ENCODE peak calls at places on chromosome 1, in eight cellular contexts. L is DMS153; T is activated T-cell treated with anti-CD3 and anti-CD28 coated beads for 4 hours; M is stimulated activated naive CD4-positive, alpha-beta T cell treated with Interleukin-2 at 50 U/mL for 16 hours; Z is activated CD8-positive, alpha-beta memory T cell treated with anti-CD3 and anti-CD28 coated beads, Interleukin-2, amount 10 ng/mL, durations not matched to agents 7 days and 5 days; D is Ammon's horn; B is activated CD4-positive, alpha-beta T cell treated with anti-CD3 and anti-CD28 coated beads, Interleukin-2, amount 50 U/mL, for 4 hours; I is nephron progenitor cell. H is an unnamed sample.

GRCh38 chr1:153946622-153947246 is at the start of gene DENND4B:
- DNase-seq in L (peak), T (peak), M (peak), Z (peak), D (peak), B (peak), I (peak), H (peak)

GRCh38 chr1:228408041-228408868 is 1.6 kb upstream of the TRIM11 start:
- DNase-seq in L (no peak), T (no peak), M (no peak), Z (no peak), D (no peak), B (no peak), I (no peak), H (no peak)

GRCh38 chr1:93608188-93609109 is 73.2 kb downstream of the BCAR3 start:
- DNase-seq in L (no peak), T (no peak), M (no peak), Z (no peak), D (no peak), B (no peak), I (no peak), H (peak)

GRCh38 chr1:235781807-235782206 is 84.9 kb downstream of the LYST start:
- DNase-seq in L (no peak), T (no peak), M (no peak), Z (no peak), D (no peak), B (no peak), I (no peak), H (no peak)

GRCh38 chr1:224510880-224511645 is 76.5 kb upstream of the WDR26 start:
- DNase-seq in L (peak), T (no peak), M (no peak), Z (no peak), D (no peak), B (no peak), I (no peak), H (peak)

GRCh38 chr1:175620380-175620779 is 123.0 kb downstream of the TNR start:
- DNase-seq in L (no peak), T (no peak), M (no peak), Z (no peak), D (peak), B (no peak), I (no peak), H (no peak)

GRCh38 chr1:230977781-230978490 is 725 bp downstream of the TTC13 start:
- DNase-seq in L (peak), T (peak), M (peak), Z (peak), D (peak), B (peak), I (no peak), H (peak)

GRCh38 chr1:16173447-16174260 is 17.8 kb upstream of the EPHA2 start:
- DNase-seq in L (no peak), T (no peak), M (no peak), Z (no peak), D (no peak), B (no peak), I (no peak), H (peak)

GRCh38 chr1:155174334-155175280 is 958 bp downstream of the TRIM46 start:
- DNase-seq in L (no peak), T (peak), M (peak), Z (peak), D (peak), B (peak), I (peak), H (peak)

GRCh38 chr1:157198619-157199420 is 60.6 kb upstream of the ETV3 start:
- DNase-seq in L (peak), T (no peak), M (no peak), Z (no peak), D (no peak), B (no peak), I (no peak), H (no peak)

GRCh38 chr1:116252785-116253184 is 120.3 kb upstream of the ATP1A1 start:
- DNase-seq in L (no peak), T (no peak), M (no peak), Z (no peak), D (no peak), B (no peak), I (no peak), H (no peak)

GRCh38 chr1:231862611-231863010 is 236.0 kb downstream of the DISC1 start:
- DNase-seq in L (no peak), T (no peak), M (no peak), Z (no peak), D (no peak), B (no peak), I (no peak), H (no peak)

GRCh38 chr1:2533356-2533755 is 3.3 kb upstream of the HES5 start:
- DNase-seq in L (no peak), T (no peak), M (no peak), Z (no peak), D (no peak), B (no peak), I (no peak), H (no peak)

GRCh38 chr1:27342391-27342777 is 562 bp downstream of the SYTL1 start:
- DNase-seq in L (no peak), T (no peak), M (peak), Z (peak), D (no peak), B (no peak), I (no peak), H (no peak)

GRCh38 chr1:200231787-200232222 is 178.0 kb downstream of the ZNF281 start:
- DNase-seq in L (no peak), T (no peak), M (no peak), Z (no peak), D (no peak), B (no peak), I (no peak), H (peak)

GRCh38 chr1:214296860-214297699 is 16.1 kb downstream of the SMYD2 start:
- DNase-seq in L (no peak), T (no peak), M (no peak), Z (no peak), D (no peak), B (no peak), I (no peak), H (peak)

GRCh38 chr1:241817331-241817792 is 30.6 kb upstream of the EXO1 start:
- DNase-seq in L (no peak), T (no peak), M (no peak), Z (no peak), D (no peak), B (no peak), I (no peak), H (peak)

GRCh38 chr1:230702934-230703678 is 10.8 kb downstream of the AGT start:
- DNase-seq in L (no peak), T (no peak), M (no peak), Z (no peak), D (no peak), B (no peak), I (peak), H (no peak)